ENCODE peak calls at places on chromosomes 5 and 9, in four cellular contexts. P, T, A and R are unnamed samples.
A peak's percentile ranks its signal among the peaks of the same experiment; 100 is the strongest.

GRCh38 chr9:119844431-119844830 is 475.2 kb upstream of the BRINP1 start:
- DNase-seq in P (no peak), T (no peak), A (no peak), R (no peak)

GRCh38 chr5:91311168-91311696 is 71.9 kb downstream of the ARRDC3 start:
- DNase-seq in P (no peak), T (no peak), A (no peak), R (no peak)

GRCh38 chr9:93086445-93087224 is 9.4 kb upstream of the CARD19 start:
- DNase-seq in P (no peak), T (no peak), A (no peak), R (no peak)

GRCh38 chr5:6862306-6862705 is 149.1 kb downstream of the TENT4A start:
- DNase-seq in P (no peak), T (no peak), A (no peak), R (no peak)

GRCh38 chr5:155792873-155793272 is 534.1 kb upstream of the SGCD start:
- DNase-seq in P (no peak), T (no peak), A (no peak), R (no peak)

GRCh38 chr9:128628471-128629048 is 28.1 kb downstream of the DYNC2I2 start:
- DNase-seq in P (no peak), T (no peak), A (no peak), R (peak; percentile 61)

GRCh38 chr5:317086-317811 is 4.3 kb upstream of the AHRR start:
- DNase-seq in P (peak; percentile 91), T (no peak), A (no peak), R (no peak)

GRCh38 chr5:115069087-115069968 is 100.4 kb downstream of the TRIM36 start:
- DNase-seq in P (peak; percentile 45), T (peak; percentile 17), A (no peak), R (no peak)

GRCh38 chr5:21219255-21219654 is 1231.3 kb upstream of the CDH18 start:
- DNase-seq in P (no peak), T (no peak), A (no peak), R (no peak)

GRCh38 chr5:54538156-54538555 is 20.6 kb downstream of the SNX18 start:
- DNase-seq in P (no peak), T (no peak), A (no peak), R (no peak)

GRCh38 chr5:92979716-92980115 is 601.3 kb downstream of the NR2F1-AS1 start:
- DNase-seq in P (no peak), T (no peak), A (no peak), R (no peak)

GRCh38 chr5:145246961-145247744 is 588.0 kb downstream of the PRELID2 start:
- DNase-seq in P (no peak), T (no peak), A (no peak), R (no peak)

GRCh38 chr5:132457371-132458225 is 33.0 kb downstream of the IRF1 start:
- DNase-seq in P (no peak), T (no peak), A (no peak), R (no peak)

GRCh38 chr5:139295692-139296091 is 2.2 kb downstream of the MATR3 start:
- DNase-seq in P (no peak), T (no peak), A (no peak), R (no peak)

GRCh38 chr9:129383005-129383414 is 204.9 kb upstream of the IER5L start:
- DNase-seq in P (no peak), T (no peak), A (no peak), R (peak; percentile 68)

GRCh38 chr9:32334112-32334511 is 50.3 kb upstream of the ACO1 start:
- DNase-seq in P (no peak), T (no peak), A (no peak), R (no peak)

GRCh38 chr9:94139672-94140417 is 55.6 kb downstream of the PTPDC1 start:
- DNase-seq in P (no peak), T (no peak), A (no peak), R (no peak)

GRCh38 chr5:79602884-79603283 is 9.4 kb upstream of the TENT2 start:
- DNase-seq in P (no peak), T (no peak), A (no peak), R (no peak)

GRCh38 chr5:21773456-21773855 is 1079.7 kb downstream of the CDH12 start:
- DNase-seq in P (no peak), T (no peak), A (no peak), R (no peak)

GRCh38 chr9:123426406-123426805 is 70.4 kb downstream of the CRB2 start:
- DNase-seq in P (no peak), T (no peak), A (no peak), R (no peak)

GRCh38 chr5:68502531-68502930 is 287.0 kb downstream of the PIK3R1 start:
- DNase-seq in P (no peak), T (no peak), A (no peak), R (no peak)

GRCh38 chr9:126883636-126884035 is 23.2 kb downstream of the ZBTB34 start:
- DNase-seq in P (no peak), T (no peak), A (no peak), R (no peak)

GRCh38 chr5:62256161-62257017 is 49.6 kb upstream of the KIF2A start:
- DNase-seq in P (peak; percentile 19), T (no peak), A (no peak), R (no peak)

GRCh38 chr5:159897786-159898393 is 18.4 kb upstream of the ADRA1B start:
- DNase-seq in P (no peak), T (no peak), A (no peak), R (no peak)